ENCODE peak calls at places on chromosomes 3 and 15, in ten cellular contexts. G is vagina, T is astrocyte, I is endothelial cell, B is ovary, O is PC-3, V is neural progenitor cell, F is stomach, D is Panc1, H is Calu3. X is an unnamed sample.

GRCh38 chr15:95718441-95718840 is 612.1 kb upstream of the NR2F2 start:
- DNase-seq in I (no peak), T (no peak), H (no peak), G (no peak), F (no peak), V (no peak), D (no peak), O (no peak), B (peak), X (no peak)

GRCh38 chr15:69668049-69668705 is 215.6 kb downstream of the RPLP1 start:
- DNase-seq in G (no peak), H (no peak), O (no peak), D (no peak), F (no peak), V (no peak), B (no peak), T (no peak), I (no peak), X (no peak)

GRCh38 chr3:122800838-122801237 is 6.0 kb downstream of the SLC49A4 start:
- DNase-seq in O (no peak), T (no peak), B (no peak), G (no peak), F (no peak), D (no peak), V (no peak), I (no peak), H (no peak), X (peak)

GRCh38 chr15:32718822-32719716 is 1.3 kb downstream of the GREM1 start:
- DNase-seq in F (peak), B (no peak), V (peak), O (peak), D (no peak), G (no peak), T (no peak), I (peak), H (no peak), X (no peak)

GRCh38 chr3:7710284-7710683 is 791.3 kb upstream of the LMCD1 start:
- DNase-seq in F (no peak), T (peak), D (no peak), I (no peak), O (no peak), G (no peak), B (no peak), H (peak), V (no peak), X (peak)

GRCh38 chr15:35626531-35626930 is 80.6 kb upstream of the DPH6 start:
- DNase-seq in H (no peak), T (peak), F (no peak), V (no peak), G (no peak), O (no peak), I (no peak), D (no peak), B (no peak), X (no peak)

GRCh38 chr3:9040996-9041395 is 77.7 kb upstream of the RAD18 start:
- DNase-seq in H (no peak), I (no peak), V (no peak), F (no peak), B (no peak), T (no peak), D (no peak), O (peak), G (no peak), X (peak)

GRCh38 chr15:96583671-96584070 is 253.2 kb downstream of the NR2F2 start:
- DNase-seq in F (peak), B (no peak), T (no peak), D (no peak), H (peak), O (no peak), G (no peak), I (no peak), V (no peak), X (peak)

GRCh38 chr3:131067983-131068382 is 41.3 kb downstream of the NEK11 start:
- DNase-seq in V (no peak), B (peak), T (no peak), D (no peak), F (no peak), O (no peak), G (no peak), H (no peak), I (no peak), X (no peak)

GRCh38 chr15:38073278-38073930 is 139.0 kb downstream of the TMCO5A start:
- DNase-seq in I (peak), G (no peak), O (peak), F (no peak), D (no peak), T (no peak), H (no peak), B (peak), V (peak), X (no peak)

GRCh38 chr3:63842127-63842526 is 21.5 kb downstream of the THOC7 start:
- DNase-seq in T (no peak), F (no peak), O (no peak), G (no peak), H (no peak), I (no peak), V (no peak), D (no peak), B (no peak), X (no peak)

GRCh38 chr15:51775967-51776816 is 24.8 kb downstream of the TMOD2 start:
- DNase-seq in V (peak), F (peak), G (no peak), O (peak), T (no peak), I (peak), D (peak), H (peak), B (peak), X (peak)

GRCh38 chr3:129549006-129549800 is 6.2 kb downstream of the H1-8 start:
- DNase-seq in B (no peak), G (no peak), H (no peak), I (no peak), O (peak), T (peak), D (no peak), F (no peak), V (no peak), X (peak)

GRCh38 chr3:36197176-36197575 is 183.1 kb upstream of the STAC start:
- DNase-seq in F (no peak), I (no peak), H (no peak), G (no peak), D (no peak), T (no peak), V (no peak), B (no peak), O (no peak), X (no peak)

GRCh38 chr3:141360888-141361598 is 7.3 kb upstream of the ZBTB38 start:
- DNase-seq in I (no peak), F (no peak), H (peak), O (peak), V (peak), T (peak), D (peak), G (no peak), B (no peak), X (peak)
- TF ChIP-seq CTCF in I (peak), F (peak), H (peak), O (peak), V (peak), T (peak), D (peak), G (peak), B (peak), X (peak)

GRCh38 chr3:111904376-111905241 is 45.5 kb downstream of the PHLDB2 start:
- DNase-seq in T (peak), D (no peak), V (no peak), H (peak), I (no peak), B (no peak), O (peak), G (no peak), F (no peak), X (peak)
- TF ChIP-seq CTCF in T (no peak), D (no peak), V (no peak), H (no peak), I (no peak), B (no peak), O (no peak), G (no peak), F (no peak), X (peak)

GRCh38 chr15:88664151-88664778 is 25.4 kb downstream of the ISG20 start:
- DNase-seq in I (no peak), T (no peak), V (no peak), D (no peak), H (peak), F (peak), B (no peak), G (no peak), O (no peak), X (no peak)
- TF ChIP-seq CTCF in I (no peak), T (no peak), V (peak), D (peak), H (peak), F (no peak), B (no peak), G (no peak), O (no peak), X (no peak)

GRCh38 chr3:24086597-24087369 is 141.7 kb downstream of the NR1D2 start:
- DNase-seq in T (peak), O (no peak), F (no peak), B (no peak), D (no peak), I (no peak), H (no peak), V (peak), G (no peak), X (no peak)
- TF ChIP-seq CTCF in T (no peak), O (no peak), F (no peak), B (no peak), D (no peak), I (no peak), H (no peak), V (no peak), G (no peak), X (no peak)

GRCh38 chr3:79517766-79518413 is 249.9 kb downstream of the ROBO1 start:
- DNase-seq in H (peak), B (no peak), T (peak), O (peak), F (no peak), D (no peak), I (peak), G (no peak), V (peak), X (peak)
- TF ChIP-seq CTCF in H (no peak), B (no peak), T (peak), O (peak), F (no peak), D (peak), I (peak), G (no peak), V (peak), X (peak)

GRCh38 chr15:41971089-41971892 is 1.1 kb downstream of the EHD4 start:
- DNase-seq in G (peak), H (peak), O (peak), V (peak), B (peak), T (peak), F (peak), I (peak), D (no peak), X (peak)

GRCh38 chr15:41971893-41972340 is 440 bp downstream of the EHD4 start:
- DNase-seq in T (no peak), B (no peak), V (peak), G (no peak), I (peak), O (no peak), H (peak), D (no peak), F (peak), X (no peak)

GRCh38 chr15:41970456-41970855 is 1.9 kb downstream of the EHD4 start:
- DNase-seq in V (no peak), F (peak), G (peak), O (no peak), B (no peak), T (no peak), H (no peak), I (no peak), D (no peak), X (no peak)

GRCh38 chr15:41969851-41970431 is 2.4 kb downstream of the EHD4 start:
- DNase-seq in V (no peak), B (no peak), D (no peak), I (no peak), T (peak), H (no peak), F (peak), O (peak), G (peak), X (no peak)

DNA sequence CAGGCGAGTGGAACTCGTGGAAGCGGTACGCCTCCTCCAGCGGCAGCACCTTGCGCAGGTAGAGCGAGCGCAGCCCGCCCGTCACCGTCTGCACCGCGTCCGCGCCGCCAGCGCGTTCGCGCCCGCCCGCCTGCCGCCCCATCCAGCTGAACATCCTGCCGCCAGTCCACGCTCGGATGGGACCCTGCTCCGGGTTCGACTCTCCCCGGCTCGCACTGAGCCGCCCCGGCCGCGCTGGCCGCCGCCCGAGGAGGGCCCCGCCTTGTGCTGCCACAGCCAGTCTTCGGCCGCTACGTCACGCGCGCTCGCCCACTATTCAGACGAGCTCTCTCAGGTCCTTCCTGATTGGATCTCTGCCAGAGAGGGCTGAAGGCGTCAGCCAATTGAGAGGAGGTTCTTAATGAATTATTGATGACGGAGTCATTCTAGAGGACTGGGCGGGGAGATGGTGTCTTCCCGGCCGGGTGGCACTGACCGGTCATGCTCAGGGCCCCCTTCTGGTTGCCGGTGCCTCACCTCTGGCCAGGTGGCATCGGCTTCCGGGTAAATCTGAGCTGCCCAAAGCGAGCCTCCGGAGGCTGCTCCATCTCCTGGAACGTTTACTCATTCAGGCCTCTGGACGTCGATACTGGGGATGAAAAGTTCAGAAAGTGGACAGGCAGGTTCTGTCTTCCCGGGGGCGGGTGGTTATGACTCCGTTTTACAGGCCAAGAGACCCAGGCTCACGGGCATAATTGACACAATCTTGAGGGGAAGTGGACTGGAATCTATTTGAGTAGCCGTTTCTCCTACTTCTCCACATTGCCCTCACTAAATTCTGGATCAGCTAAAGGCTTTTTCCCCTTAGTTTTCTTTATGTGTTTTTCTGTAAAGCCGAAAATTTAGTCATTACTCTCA is at the start of gene EHD4:
- DNase-seq in V (peak), D (peak), O (peak), B (peak), T (peak), F (peak), I (peak), H (peak), G (peak), X (peak)
- TF ChIP-seq CTCF in V (peak), D (peak), O (peak), B (no peak), T (peak), F (peak), I (peak), H (no peak), G (no peak), X (no peak)